ENCODE peak calls at places on chromosomes 5 and 9, in six cellular contexts. One of them, this sample, is unnamed.
A peak's percentile ranks its signal among the peaks of the same experiment; 100 is the strongest.

GRCh38 chr5:65355301-65355700 is 126.4 kb downstream of the ADAMTS6 start:
- DNase-seq in AG10803: no peak
- DNase-seq in stimulated activated CD4-positive, alpha-beta T cell treated with anti-CD3 and anti-CD28 coated beads, Interleukin-2, amount 100 ng/mL, for 4 hours: no peak
- DNase-seq in aorta: no peak
- DNase-seq in ecto neural progenitor cell: no peak
- DNase-seq in NCI-H82: peak; percentile 44
- DNase-seq in this sample: no peak

GRCh38 chr5:175863316-175863715 is 8.1 kb upstream of the CPLX2 start:
- DNase-seq in stimulated activated CD4-positive, alpha-beta T cell treated with anti-CD3 and anti-CD28 coated beads, Interleukin-2, amount 100 ng/mL, for 4 hours: no peak
- DNase-seq in ecto neural progenitor cell: no peak
- DNase-seq in aorta: no peak
- DNase-seq in NCI-H82: peak; percentile 87
- DNase-seq in AG10803: no peak
- DNase-seq in this sample: no peak

GRCh38 chr5:150021491-150022162 is 21.1 kb downstream of the HMGXB3 start:
- DNase-seq in AG10803: no peak
- DNase-seq in aorta: peak; percentile 58
- DNase-seq in stimulated activated CD4-positive, alpha-beta T cell treated with anti-CD3 and anti-CD28 coated beads, Interleukin-2, amount 100 ng/mL, for 4 hours: no peak
- DNase-seq in NCI-H82: no peak
- DNase-seq in ecto neural progenitor cell: no peak
- DNase-seq in this sample: no peak

GRCh38 chr5:99320461-99320860 is 391.7 kb upstream of the CHD1 start:
- DNase-seq in aorta: peak; percentile 47
- DNase-seq in NCI-H82: peak; percentile 82
- DNase-seq in ecto neural progenitor cell: no peak
- DNase-seq in stimulated activated CD4-positive, alpha-beta T cell treated with anti-CD3 and anti-CD28 coated beads, Interleukin-2, amount 100 ng/mL, for 4 hours: no peak
- DNase-seq in AG10803: no peak
- DNase-seq in this sample: peak; percentile 2

GRCh38 chr9:90451804-90452203 is 190.8 kb downstream of the DIRAS2 start:
- DNase-seq in NCI-H82: no peak
- DNase-seq in AG10803: no peak
- DNase-seq in stimulated activated CD4-positive, alpha-beta T cell treated with anti-CD3 and anti-CD28 coated beads, Interleukin-2, amount 100 ng/mL, for 4 hours: no peak
- DNase-seq in ecto neural progenitor cell: no peak
- DNase-seq in aorta: no peak
- DNase-seq in this sample: no peak

GRCh38 chr5:6732634-6733410 is 19.6 kb downstream of the TENT4A start:
- DNase-seq in NCI-H82: no peak
- DNase-seq in ecto neural progenitor cell: no peak
- DNase-seq in aorta: peak; percentile 71
- DNase-seq in stimulated activated CD4-positive, alpha-beta T cell treated with anti-CD3 and anti-CD28 coated beads, Interleukin-2, amount 100 ng/mL, for 4 hours: no peak
- DNase-seq in AG10803: peak; percentile 68
- DNase-seq in this sample: no peak

GRCh38 chr9:82681809-82682208 is 381.1 kb downstream of the RASEF start:
- DNase-seq in ecto neural progenitor cell: no peak
- DNase-seq in NCI-H82: no peak
- DNase-seq in aorta: no peak
- DNase-seq in AG10803: no peak
- DNase-seq in stimulated activated CD4-positive, alpha-beta T cell treated with anti-CD3 and anti-CD28 coated beads, Interleukin-2, amount 100 ng/mL, for 4 hours: no peak
- DNase-seq in this sample: no peak

GRCh38 chr5:54254482-54255198 is 55.7 kb downstream of the ARL15 start:
- DNase-seq in ecto neural progenitor cell: no peak
- DNase-seq in aorta: no peak
- DNase-seq in AG10803: no peak
- DNase-seq in stimulated activated CD4-positive, alpha-beta T cell treated with anti-CD3 and anti-CD28 coated beads, Interleukin-2, amount 100 ng/mL, for 4 hours: no peak
- DNase-seq in NCI-H82: peak; percentile 14
- DNase-seq in this sample: no peak

GRCh38 chr5:121805931-121806330 is 45.8 kb upstream of the FTMT start:
- DNase-seq in NCI-H82: peak; percentile 14
- DNase-seq in ecto neural progenitor cell: no peak
- DNase-seq in AG10803: peak; percentile 57
- DNase-seq in aorta: no peak
- DNase-seq in stimulated activated CD4-positive, alpha-beta T cell treated with anti-CD3 and anti-CD28 coated beads, Interleukin-2, amount 100 ng/mL, for 4 hours: no peak
- DNase-seq in this sample: no peak

GRCh38 chr9:136671646-136672430 is 9.1 kb downstream of the EGFL7 start:
- DNase-seq in AG10803: no peak
- DNase-seq in aorta: no peak
- DNase-seq in stimulated activated CD4-positive, alpha-beta T cell treated with anti-CD3 and anti-CD28 coated beads, Interleukin-2, amount 100 ng/mL, for 4 hours: no peak
- DNase-seq in NCI-H82: peak; percentile 66
- DNase-seq in ecto neural progenitor cell: peak; percentile 85
- DNase-seq in this sample: peak; percentile 54

GRCh38 chr5:67246108-67246507 is 49.5 kb upstream of the CD180 start:
- DNase-seq in aorta: no peak
- DNase-seq in ecto neural progenitor cell: no peak
- DNase-seq in NCI-H82: peak; percentile 74
- DNase-seq in AG10803: peak; percentile 78
- DNase-seq in stimulated activated CD4-positive, alpha-beta T cell treated with anti-CD3 and anti-CD28 coated beads, Interleukin-2, amount 100 ng/mL, for 4 hours: peak; percentile 4
- DNase-seq in this sample: peak; percentile 74

GRCh38 chr9:34552986-34553385 is 30.2 kb upstream of the ENHO start:
- DNase-seq in aorta: peak; percentile 24
- DNase-seq in stimulated activated CD4-positive, alpha-beta T cell treated with anti-CD3 and anti-CD28 coated beads, Interleukin-2, amount 100 ng/mL, for 4 hours: no peak
- DNase-seq in ecto neural progenitor cell: no peak
- DNase-seq in AG10803: no peak
- DNase-seq in NCI-H82: no peak
- DNase-seq in this sample: no peak

GRCh38 chr5:35919191-35919590 is 19.2 kb downstream of the CAPSL start:
- DNase-seq in AG10803: peak; percentile 99
- DNase-seq in NCI-H82: no peak
- DNase-seq in ecto neural progenitor cell: no peak
- DNase-seq in aorta: no peak
- DNase-seq in stimulated activated CD4-positive, alpha-beta T cell treated with anti-CD3 and anti-CD28 coated beads, Interleukin-2, amount 100 ng/mL, for 4 hours: no peak
- DNase-seq in this sample: no peak

GRCh38 chr5:138974227-138975063 is 99.3 kb upstream of the LRRTM2 start:
- DNase-seq in NCI-H82: peak; percentile 92
- DNase-seq in aorta: peak; percentile 68
- DNase-seq in ecto neural progenitor cell: no peak
- DNase-seq in stimulated activated CD4-positive, alpha-beta T cell treated with anti-CD3 and anti-CD28 coated beads, Interleukin-2, amount 100 ng/mL, for 4 hours: no peak
- DNase-seq in AG10803: peak; percentile 76
- DNase-seq in this sample: no peak

GRCh38 chr9:126932871-126933321 is 18.3 kb downstream of the RALGPS1 start:
- DNase-seq in ecto neural progenitor cell: no peak
- DNase-seq in stimulated activated CD4-positive, alpha-beta T cell treated with anti-CD3 and anti-CD28 coated beads, Interleukin-2, amount 100 ng/mL, for 4 hours: no peak
- DNase-seq in NCI-H82: no peak
- DNase-seq in AG10803: no peak
- DNase-seq in aorta: no peak
- DNase-seq in this sample: no peak

GRCh38 chr9:136729144-136729543 is 13.6 kb downstream of the LCN10 start:
- DNase-seq in stimulated activated CD4-positive, alpha-beta T cell treated with anti-CD3 and anti-CD28 coated beads, Interleukin-2, amount 100 ng/mL, for 4 hours: no peak
- DNase-seq in ecto neural progenitor cell: no peak
- DNase-seq in aorta: no peak
- DNase-seq in AG10803: no peak
- DNase-seq in NCI-H82: no peak
- DNase-seq in this sample: no peak

GRCh38 chr5:35417040-35417439 is 186.8 kb upstream of the PRLR start:
- DNase-seq in stimulated activated CD4-positive, alpha-beta T cell treated with anti-CD3 and anti-CD28 coated beads, Interleukin-2, amount 100 ng/mL, for 4 hours: no peak
- DNase-seq in aorta: no peak
- DNase-seq in AG10803: no peak
- DNase-seq in ecto neural progenitor cell: no peak
- DNase-seq in NCI-H82: no peak
- DNase-seq in this sample: no peak

GRCh38 chr5:72079288-72079687 is 28.0 kb upstream of the MAP1B start:
- DNase-seq in AG10803: no peak
- DNase-seq in NCI-H82: peak; percentile 73
- DNase-seq in ecto neural progenitor cell: peak; percentile 74
- DNase-seq in stimulated activated CD4-positive, alpha-beta T cell treated with anti-CD3 and anti-CD28 coated beads, Interleukin-2, amount 100 ng/mL, for 4 hours: no peak
- DNase-seq in aorta: no peak
- DNase-seq in this sample: no peak

GRCh38 chr5:41193462-41194166 is 19.7 kb downstream of the C6 start:
- DNase-seq in aorta: peak; percentile 96
- DNase-seq in stimulated activated CD4-positive, alpha-beta T cell treated with anti-CD3 and anti-CD28 coated beads, Interleukin-2, amount 100 ng/mL, for 4 hours: no peak
- DNase-seq in ecto neural progenitor cell: no peak
- DNase-seq in NCI-H82: no peak
- DNase-seq in AG10803: peak; percentile 13
- DNase-seq in this sample: no peak

GRCh38 chr9:96150324-96151023 is 151.5 kb downstream of the HSD17B3 start:
- DNase-seq in ecto neural progenitor cell: no peak
- DNase-seq in AG10803: no peak
- DNase-seq in stimulated activated CD4-positive, alpha-beta T cell treated with anti-CD3 and anti-CD28 coated beads, Interleukin-2, amount 100 ng/mL, for 4 hours: peak; percentile 25
- DNase-seq in NCI-H82: no peak
- DNase-seq in aorta: no peak
- DNase-seq in this sample: no peak

GRCh38 chr5:13248236-13248635 is 696.3 kb downstream of the DNAH5 start:
- DNase-seq in ecto neural progenitor cell: no peak
- DNase-seq in stimulated activated CD4-positive, alpha-beta T cell treated with anti-CD3 and anti-CD28 coated beads, Interleukin-2, amount 100 ng/mL, for 4 hours: no peak
- DNase-seq in NCI-H82: no peak
- DNase-seq in AG10803: no peak
- DNase-seq in aorta: no peak
- DNase-seq in this sample: no peak

GRCh38 chr9:110316255-110316921 is 21.3 kb downstream of the TXNDC8 start:
- DNase-seq in aorta: no peak
- DNase-seq in stimulated activated CD4-positive, alpha-beta T cell treated with anti-CD3 and anti-CD28 coated beads, Interleukin-2, amount 100 ng/mL, for 4 hours: no peak
- DNase-seq in AG10803: no peak
- DNase-seq in ecto neural progenitor cell: no peak
- DNase-seq in NCI-H82: peak; percentile 55
- DNase-seq in this sample: no peak

GRCh38 chr9:71755869-71756268 is 12.4 kb downstream of the CEMIP2 start:
- DNase-seq in ecto neural progenitor cell: no peak
- DNase-seq in AG10803: no peak
- DNase-seq in NCI-H82: no peak
- DNase-seq in stimulated activated CD4-positive, alpha-beta T cell treated with anti-CD3 and anti-CD28 coated beads, Interleukin-2, amount 100 ng/mL, for 4 hours: no peak
- DNase-seq in aorta: no peak
- DNase-seq in this sample: no peak

This sample was measured in neuronal stem cell.